ENCODE peak calls at places on chromosomes 5 and 9, in five cellular contexts. Q is IMR-90, Y is H1, A is mesenchymal stem cell, J is neuronal stem cell. O is an unnamed sample.

GRCh38 chr9:123473226-123473625 is 117.2 kb downstream of the CRB2 start:
- DNase-seq in A (no peak), Q (no peak), J (no peak), Y (no peak), O (no peak)

GRCh38 chr9:70589571-70590263 is 175.3 kb upstream of the KLF9 start:
- DNase-seq in Q (peak), A (peak), J (no peak), Y (no peak), O (no peak)

GRCh38 chr5:100826133-100826532 is 76.9 kb downstream of the ST8SIA4 start:
- DNase-seq in Y (no peak), J (no peak), Q (no peak), A (no peak), O (no peak)

GRCh38 chr9:81841326-81841725 is 86.9 kb upstream of the SPATA31D4 start:
- DNase-seq in Y (no peak), A (no peak), J (no peak), Q (no peak), O (peak)

GRCh38 chr9:70947519-70947918 is 173.9 kb downstream of the TRPM3 start:
- DNase-seq in Q (no peak), A (no peak), Y (no peak), J (no peak), O (no peak)

GRCh38 chr5:135203593-135204036 is 169.6 kb upstream of the PITX1 start:
- DNase-seq in Q (no peak), A (peak), J (no peak), Y (no peak), O (peak)

GRCh38 chr9:106284300-106284699 is 578.7 kb upstream of the ZNF462 start:
- DNase-seq in Y (no peak), Q (no peak), A (peak), J (no peak), O (peak)

GRCh38 chr5:122656107-122656506 is 118.8 kb upstream of the SNX2 start:
- DNase-seq in A (no peak), Q (no peak), Y (no peak), J (no peak), O (no peak)

GRCh38 chr5:103093727-103094126 is 26.2 kb downstream of the GIN1 start:
- DNase-seq in Q (no peak), Y (no peak), J (no peak), A (no peak), O (no peak)

GRCh38 chr9:120755827-120756434 is 37.3 kb downstream of the FBXW2 start:
- DNase-seq in J (peak), A (peak), Y (peak), Q (peak), O (peak)

GRCh38 chr9:22211588-22212360 is 202.7 kb upstream of the CDKN2B start:
- DNase-seq in Q (peak), Y (no peak), J (no peak), A (peak), O (no peak)

GRCh38 chr5:75729321-75729720 is 12.1 kb upstream of the POC5 start:
- DNase-seq in Q (no peak), J (no peak), Y (no peak), A (no peak), O (no peak)

GRCh38 chr5:56601641-56602071 is 213.7 kb upstream of the MAP3K1 start:
- DNase-seq in J (peak), Y (no peak), A (peak), Q (peak), O (peak)

GRCh38 chr9:113853333-113853732 is 22.8 kb upstream of the ZNF618 start:
- DNase-seq in Y (no peak), Q (no peak), J (no peak), A (peak), O (peak)

GRCh38 chr5:10434392-10434791 is 7.3 kb upstream of the ROPN1L start:
- DNase-seq in A (peak), J (no peak), Q (peak), Y (no peak), O (no peak)

GRCh38 chr5:38509185-38509584 is 47.3 kb downstream of the LIFR start:
- DNase-seq in J (no peak), Y (no peak), Q (peak), A (peak), O (no peak)

GRCh38 chr5:57791875-57792274 is 309.3 kb upstream of the ACTBL2 start:
- DNase-seq in Y (no peak), J (no peak), A (no peak), Q (no peak), O (no peak)

GRCh38 chr9:110370316-110370715 is 32.7 kb upstream of the TXNDC8 start:
- DNase-seq in A (peak), Y (no peak), Q (peak), J (no peak), O (no peak)

GRCh38 chr5:36985387-36985786 is 108.8 kb downstream of the NIPBL start:
- DNase-seq in Y (no peak), Q (peak), J (no peak), A (peak), O (no peak)

GRCh38 chr5:177996660-177997318 is 747 bp upstream of the PROP1 start:
- DNase-seq in J (no peak), A (no peak), Y (no peak), Q (no peak), O (no peak)

GRCh38 chr5:77087484-77088291 is 603 bp upstream of the ZBED3 start:
- DNase-seq in A (no peak), Y (peak), J (peak), Q (peak), O (peak)

GRCh38 chr9:100411472-100412270 is 15.3 kb upstream of the MSANTD3 start:
- DNase-seq in J (peak), A (peak), Q (peak), Y (peak), O (peak)

GRCh38 chr5:75281716-75282465 is 45.2 kb upstream of the ANKRD31 start:
- DNase-seq in Y (no peak), A (peak), J (no peak), Q (peak), O (peak)

GRCh38 chr5:94802450-94802849 is 184.0 kb downstream of the SLF1 start:
- DNase-seq in J (peak), A (peak), Y (no peak), Q (peak), O (peak)

GRCh38 chr5:33641722-33642505 is 201.1 kb downstream of the TARS1 start:
- DNase-seq in Y (no peak), Q (peak), A (peak), J (no peak), O (peak)

GRCh38 chr9:123417289-123418051 is 61.5 kb downstream of the CRB2 start:
- DNase-seq in Q (no peak), J (no peak), Y (no peak), A (no peak), O (no peak)

GRCh38 chr9:14314929-14315753 is 1.2 kb upstream of the NFIB start:
- DNase-seq in J (peak), Q (peak), A (peak), Y (peak), O (peak)

GRCh38 chr9:104075801-104076753 is 18.0 kb upstream of the SMC2 start:
- DNase-seq in Q (peak), A (peak), J (no peak), Y (no peak), O (no peak)

GRCh38 chr5:14663734-14664269 is 716 bp upstream of the OTULIN start:
- DNase-seq in A (no peak), J (no peak), Y (no peak), Q (no peak), O (peak)

GRCh38 chr5:65483474-65484346 is 2.0 kb upstream of the ADAMTS6 start:
- DNase-seq in A (peak), Q (peak), J (no peak), Y (no peak), O (peak)

GRCh38 chr5:52948418-52949076 is 40.6 kb upstream of the ITGA2 start:
- DNase-seq in Y (no peak), A (peak), J (peak), Q (peak), O (peak)

GRCh38 chr5:58922392-58923171 is 339.7 kb downstream of the RAB3C start:
- DNase-seq in Q (peak), A (no peak), Y (no peak), J (no peak), O (no peak)

GRCh38 chr9:36399980-36400331 is at the start of gene RNF38:
- DNase-seq in Q (no peak), J (no peak), A (no peak), Y (no peak), O (no peak)

GRCh38 chr5:50947892-50948683 is 281.7 kb downstream of the PARP8 start:
- DNase-seq in Q (no peak), Y (no peak), A (no peak), J (no peak), O (no peak)

GRCh38 chr5:118698774-118699173 is 289.6 kb downstream of the DTWD2 start:
- DNase-seq in Q (no peak), Y (no peak), A (no peak), J (no peak), O (peak)

GRCh38 chr9:127039492-127039891 is 82.9 kb downstream of the ANGPTL2 start:
- DNase-seq in Y (no peak), J (no peak), A (no peak), Q (no peak), O (no peak)

GRCh38 chr9:134067904-134068741 is at the start of gene BRD3:
- DNase-seq in J (peak), Y (peak), A (peak), Q (peak), O (peak)
- H4K8ac ChIP-seq in J (no peak), Y (peak), A (peak), Q (peak), O (no peak)

DNA sequence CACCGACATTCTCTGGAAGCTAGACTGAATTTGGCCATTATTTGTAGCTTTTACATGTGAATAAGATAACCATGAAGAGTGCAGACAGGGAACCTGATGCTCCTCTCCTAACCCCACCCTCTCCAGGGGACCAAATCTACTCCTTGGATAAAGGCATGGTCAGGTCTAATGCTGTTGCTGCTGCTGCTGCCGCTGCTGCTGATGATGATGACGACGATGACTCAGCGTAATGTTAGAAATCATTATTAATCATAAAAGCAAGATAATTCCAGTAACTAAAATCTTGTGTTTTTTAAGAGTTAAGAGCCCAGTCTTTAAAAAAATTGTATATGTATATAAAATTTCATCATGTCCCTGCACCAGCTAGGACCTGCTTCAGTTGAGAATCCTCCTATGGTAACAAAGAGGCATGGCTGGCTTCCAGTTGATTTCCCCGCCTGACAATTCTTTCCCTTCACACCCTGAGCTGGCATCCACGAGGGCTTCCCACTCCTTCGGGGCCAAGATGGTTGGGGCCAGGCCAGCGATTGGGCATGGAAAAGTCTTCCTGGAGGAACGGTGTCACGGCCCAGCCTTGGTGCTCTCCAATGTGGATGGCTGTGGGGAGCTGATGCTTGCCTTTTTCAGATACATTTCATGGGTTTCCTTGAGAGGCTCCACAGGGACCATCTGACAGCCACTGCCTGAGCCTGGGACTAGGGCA is 400.0 kb downstream of the CTNND2 start:
- DNase-seq in J (no peak), A (no peak), Q (no peak), Y (no peak), O (no peak)
- H2BK5ac ChIP-seq in J (no peak), A (no peak), Q (no peak), Y (no peak), O (no peak)

DNA sequence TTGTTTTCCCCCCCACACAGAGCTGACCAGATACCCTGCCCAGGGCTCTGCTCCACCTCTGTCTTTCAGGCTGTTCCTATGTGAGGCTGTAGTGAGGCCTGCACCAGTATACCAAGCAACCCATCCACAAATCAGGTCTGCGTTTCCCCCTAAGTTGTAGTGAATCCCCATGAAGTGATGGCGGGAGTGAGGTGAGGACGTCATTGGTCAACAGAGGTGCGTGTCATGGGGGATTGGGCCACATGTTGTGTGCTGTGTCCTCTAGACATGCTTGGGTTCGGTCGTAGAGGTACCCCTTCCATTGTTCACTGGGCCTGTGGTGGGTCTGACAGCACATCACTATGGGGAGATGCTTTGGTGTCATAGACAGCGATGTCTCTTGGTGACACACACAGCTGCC is 184.6 kb downstream of the CACNA1B start:
- DNase-seq in J (no peak), Y (no peak), Q (no peak), A (no peak), O (no peak)
- H2BK120ac ChIP-seq in J (no peak), Y (no peak), Q (no peak), A (no peak), O (no peak)

DNA sequence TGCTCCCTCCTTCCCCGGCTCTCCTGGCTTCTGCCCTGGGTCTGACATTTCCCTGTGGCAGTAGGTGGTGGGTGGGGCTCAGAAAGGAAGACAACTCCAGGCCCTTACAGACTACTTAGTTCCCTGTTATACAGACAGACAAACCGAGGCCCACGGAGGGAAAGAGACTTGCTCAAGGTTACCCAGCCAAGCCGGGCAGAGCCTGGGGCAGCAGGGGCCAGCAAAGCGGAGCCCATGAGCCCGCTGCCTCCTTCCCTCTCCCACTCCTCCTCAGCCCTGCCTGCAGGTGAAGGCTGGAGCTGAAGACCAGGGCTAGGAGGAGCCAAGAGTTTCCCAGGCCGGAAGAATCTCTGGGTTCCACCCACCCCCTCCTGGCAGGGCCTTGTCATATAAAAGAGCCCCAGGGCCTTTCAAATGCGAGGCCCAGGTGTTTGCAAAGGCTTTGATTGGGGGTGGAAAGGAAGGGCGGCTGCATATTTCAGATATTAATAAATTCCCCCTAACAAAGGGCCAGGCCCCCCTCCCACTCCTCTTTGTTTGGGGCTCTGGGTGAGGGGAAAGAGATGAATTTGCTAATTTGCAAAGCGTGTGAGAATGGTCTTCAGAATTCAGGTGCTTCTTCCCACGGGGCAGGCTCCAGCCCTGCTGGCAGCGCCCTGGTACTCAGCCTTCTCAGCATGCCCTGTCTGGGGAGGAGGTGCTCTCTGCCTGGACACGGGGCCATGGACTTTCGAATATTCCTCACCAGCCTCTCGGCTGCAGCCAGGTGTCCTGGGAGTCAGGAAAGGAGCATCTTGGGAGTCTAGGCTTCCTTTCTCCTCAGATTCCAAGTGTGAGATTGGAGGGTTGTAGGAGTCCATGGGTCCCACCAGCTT is 21.5 kb downstream of the SLC6A7 start:
- DNase-seq in Q (no peak), Y (peak), A (no peak), J (no peak), O (peak)
- H4K8ac ChIP-seq in Q (no peak), Y (peak), A (no peak), J (no peak), O (no peak)

GRCh38 chr9:134544388-134545212 is 97.0 kb upstream of the COL5A1 start:
- DNase-seq in A (peak), J (peak), Q (peak), Y (no peak), O (peak)
- H2BK5ac ChIP-seq in A (peak), J (no peak), Q (no peak), Y (no peak), O (no peak)